ENCODE peak calls at places on chromosomes 7 and 10, in seven cellular contexts. T is transverse colon, O is suprapubic skin, S is GM12878, H is stomach, X is SK-N-SH, P is esophagus muscularis mucosa. M is an unnamed sample.

GRCh38 chr10:124436191-124436638 is 13.6 kb downstream of the NKX1-2 start:
- DNase-seq in T (no peak), O (no peak), S (peak), H (no peak), X (no peak), P (no peak), M (peak)

GRCh38 chr10:6086375-6087233 is 2.2 kb upstream of the RBM17 start:
- DNase-seq in T (peak), O (peak), S (peak), H (peak), X (peak), P (peak), M (peak)

GRCh38 chr10:15137636-15138035 is 30.9 kb downstream of the NMT2 start:
- DNase-seq in T (no peak), O (no peak), S (no peak), H (no peak), X (no peak), P (no peak), M (no peak)

GRCh38 chr10:110834622-110835219 is 37.0 kb upstream of the PDCD4 start:
- DNase-seq in T (peak), O (no peak), S (no peak), H (peak), X (no peak), P (no peak), M (peak)

GRCh38 chr10:15313034-15313433 is 58.1 kb downstream of the FAM171A1 start:
- DNase-seq in T (no peak), O (no peak), S (no peak), H (no peak), X (peak), P (no peak), M (no peak)

GRCh38 chr7:2572101-2572842 is 13.5 kb downstream of the IQCE start:
- DNase-seq in T (no peak), O (no peak), S (no peak), H (peak), X (no peak), P (no peak), M (no peak)

GRCh38 chr10:93319855-93320254 is 162.3 kb downstream of the MYOF start:
- DNase-seq in T (no peak), O (no peak), S (no peak), H (no peak), X (peak), P (no peak), M (no peak)

GRCh38 chr7:122046402-122046801 is 97.6 kb downstream of the AASS start:
- DNase-seq in T (no peak), O (no peak), S (no peak), H (no peak), X (no peak), P (no peak), M (no peak)

GRCh38 chr10:30384791-30385201 is 35.7 kb upstream of the MTPAP start:
- DNase-seq in T (no peak), O (no peak), S (no peak), H (no peak), X (peak), P (no peak), M (no peak)

DNA sequence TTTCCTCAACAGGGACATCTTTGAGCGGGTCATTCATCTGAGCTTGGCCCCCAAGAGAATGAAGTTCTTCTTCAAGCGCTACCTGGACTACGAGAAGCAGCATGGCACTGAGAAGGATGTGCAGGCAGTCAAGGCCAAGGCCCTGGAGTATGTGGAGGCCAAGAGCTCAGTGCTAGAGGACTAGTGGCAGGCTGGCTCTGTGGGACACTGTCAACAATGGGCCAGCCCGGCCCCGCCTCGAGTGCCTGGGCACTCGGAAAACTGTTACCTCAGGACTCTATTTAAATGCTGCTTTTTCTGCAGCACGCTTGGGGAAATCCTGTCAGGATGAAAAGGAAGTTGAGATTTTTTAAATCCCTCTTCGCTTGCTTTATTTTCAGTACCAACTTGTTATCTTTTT is 6.8 kb downstream of the CALHM2 start:
- DNase-seq in T (no peak), O (no peak), S (no peak), H (no peak), X (no peak), P (no peak), M (no peak)
- TF ChIP-seq POLR2AphosphoS5 in T (no peak), O (no peak), S (no peak), H (no peak), X (no peak), P (no peak), M (no peak)

DNA sequence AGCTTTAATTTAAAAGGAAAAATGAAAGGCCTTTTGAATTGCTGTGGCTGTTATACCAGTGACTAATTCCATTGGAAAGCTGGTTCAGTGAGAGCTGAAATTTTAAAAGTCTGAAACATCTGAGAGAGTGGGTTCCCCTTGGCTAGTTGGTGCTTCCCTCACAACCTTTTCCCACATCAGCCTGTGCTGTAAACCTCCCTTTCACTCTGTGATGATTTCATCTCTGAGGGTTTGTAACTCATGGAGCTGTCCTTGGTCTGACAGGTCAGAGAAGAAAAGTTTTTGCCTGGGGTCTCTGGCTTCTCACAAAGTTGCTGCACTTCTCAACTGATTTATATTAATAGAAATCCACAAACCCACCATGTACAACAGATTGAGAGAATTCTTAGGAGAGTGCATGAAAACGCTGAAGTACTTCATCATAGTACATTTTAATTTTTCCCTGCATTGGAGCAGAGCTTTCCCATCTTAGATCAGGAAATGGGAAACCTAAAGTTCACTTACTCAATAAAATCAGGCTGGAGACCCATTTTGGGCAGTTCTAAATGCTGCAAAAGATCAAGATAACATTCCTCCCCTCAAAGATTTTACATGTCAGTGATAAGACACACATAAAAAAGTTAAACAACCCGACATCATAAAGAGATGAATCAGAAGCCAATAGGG is 157.1 kb upstream of the MKLN1 start:
- DNase-seq in T (no peak), O (no peak), S (no peak), H (no peak), X (no peak), P (no peak), M (no peak)
- TF ChIP-seq EP300 in T (no peak), O (no peak), S (no peak), H (no peak), X (no peak), P (no peak), M (no peak)

GRCh38 chr10:82660205-82660604 is 785.2 kb downstream of the NRG3 start:
- DNase-seq in T (no peak), O (no peak), S (no peak), H (no peak), X (no peak), P (no peak), M (no peak)
- TF ChIP-seq POLR2AphosphoS5 in T (no peak), O (no peak), S (no peak), H (no peak), X (no peak), P (no peak), M (no peak)

GRCh38 chr7:144769352-144769751 is 66.5 kb downstream of the TPK1 start:
- DNase-seq in T (no peak), O (no peak), S (no peak), H (no peak), X (no peak), P (no peak), M (no peak)
- TF ChIP-seq EP300 in T (no peak), O (no peak), S (no peak), H (no peak), X (no peak), P (no peak), M (no peak)

DNA sequence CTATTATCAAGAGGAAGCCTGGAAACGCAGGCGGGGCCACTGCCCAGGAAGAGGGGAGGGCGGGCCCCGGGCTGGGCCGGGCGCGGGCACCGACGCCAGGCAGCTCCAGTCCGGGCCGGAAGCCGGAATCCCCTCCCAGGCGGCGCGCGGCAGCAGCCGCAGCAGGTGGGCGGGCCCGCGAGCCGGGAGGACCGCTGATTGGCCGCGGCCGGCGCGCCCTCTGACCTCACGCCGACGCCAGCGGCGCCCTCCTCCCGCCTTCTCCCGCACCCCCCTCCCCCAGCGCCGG is 438 bp downstream of the BCL7B start:
- DNase-seq in T (peak), O (peak), S (peak), H (peak), X (peak), P (peak), M (peak)
- TF ChIP-seq POLR2AphosphoS5 in T (no peak), O (no peak), S (no peak), H (no peak), X (no peak), P (peak), M (no peak)

DNA sequence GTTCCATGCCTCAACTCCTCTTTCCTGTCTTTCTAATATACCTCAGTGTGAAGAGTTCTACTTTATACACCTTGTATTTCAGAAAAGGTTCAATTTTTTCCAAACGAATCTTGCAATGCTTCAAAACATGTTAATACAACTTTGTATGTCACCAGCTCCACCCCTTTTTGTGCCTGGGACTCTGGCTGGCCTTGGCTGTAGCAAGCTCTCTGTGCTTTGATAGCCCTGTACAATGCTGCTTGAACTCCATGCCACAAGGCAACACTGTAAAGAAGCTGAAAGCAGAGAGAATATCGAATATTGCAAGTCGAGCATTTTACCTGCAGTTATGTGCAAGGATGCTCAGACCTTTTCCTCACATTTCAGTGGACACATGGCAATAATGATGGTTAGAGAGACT is 52.5 kb downstream of the PANK1 start:
- DNase-seq in T (no peak), O (no peak), S (no peak), H (no peak), X (no peak), P (no peak), M (no peak)
- TF ChIP-seq EP300 in T (no peak), O (no peak), S (no peak), H (no peak), X (no peak), P (no peak), M (no peak)

DNA sequence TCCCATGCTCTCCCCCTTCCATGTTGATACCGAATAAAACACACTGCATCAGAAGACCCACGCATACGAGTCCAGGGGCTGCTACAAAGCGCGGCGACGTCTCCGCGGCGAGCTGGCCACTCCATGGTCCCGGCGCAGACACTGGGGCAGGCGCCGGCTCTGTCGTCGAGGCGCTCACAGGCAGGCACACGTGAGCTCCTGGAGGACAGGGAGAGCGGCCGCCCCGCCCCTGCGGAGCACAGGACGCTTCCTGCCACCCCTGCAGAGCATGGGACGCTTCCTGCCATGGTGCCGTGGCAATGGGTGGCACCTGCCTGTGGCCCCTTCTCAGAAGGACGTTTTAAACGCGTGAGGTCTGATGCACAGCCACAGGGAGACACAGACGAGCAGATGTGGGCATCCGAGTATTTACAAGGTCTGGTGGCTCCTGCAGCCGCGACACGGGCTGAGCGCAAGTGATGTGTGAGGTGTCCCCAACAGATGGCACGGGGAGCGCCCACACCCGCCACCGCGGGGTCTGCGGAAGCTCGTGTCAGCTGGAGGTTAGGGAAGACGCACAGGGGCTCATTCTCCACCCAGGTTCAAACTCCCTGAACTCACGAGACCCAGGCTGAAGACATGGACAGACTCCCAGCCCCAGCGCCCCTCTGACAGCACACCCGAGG is 21.4 kb upstream of the GPR146 start:
- DNase-seq in T (peak), O (no peak), S (no peak), H (no peak), X (no peak), P (no peak), M (no peak)
- TF ChIP-seq POLR2AphosphoS5 in T (no peak), O (no peak), S (no peak), H (no peak), X (no peak), P (no peak), M (no peak)

GRCh38 chr10:73553316-73553715 is 37.8 kb downstream of the USP54 start:
- DNase-seq in T (no peak), O (no peak), S (no peak), H (no peak), X (no peak), P (no peak), M (peak)

GRCh38 chr10:73554729-73555128 is 36.4 kb downstream of the USP54 start:
- DNase-seq in T (no peak), O (no peak), S (no peak), H (no peak), X (no peak), P (no peak), M (no peak)

GRCh38 chr10:73551515-73551914 is 39.6 kb downstream of the USP54 start:
- DNase-seq in T (no peak), O (no peak), S (no peak), H (no peak), X (no peak), P (no peak), M (no peak)

GRCh38 chr10:73553726-73554125 is 37.4 kb downstream of the USP54 start:
- DNase-seq in T (no peak), O (no peak), S (no peak), H (no peak), X (no peak), P (no peak), M (no peak)

GRCh38 chr10:73552819-73553218 is 38.3 kb downstream of the USP54 start:
- DNase-seq in T (no peak), O (no peak), S (no peak), H (no peak), X (no peak), P (no peak), M (no peak)
- TF ChIP-seq EP300 in T (no peak), O (no peak), S (no peak), H (no peak), X (no peak), P (no peak), M (no peak)

DNA sequence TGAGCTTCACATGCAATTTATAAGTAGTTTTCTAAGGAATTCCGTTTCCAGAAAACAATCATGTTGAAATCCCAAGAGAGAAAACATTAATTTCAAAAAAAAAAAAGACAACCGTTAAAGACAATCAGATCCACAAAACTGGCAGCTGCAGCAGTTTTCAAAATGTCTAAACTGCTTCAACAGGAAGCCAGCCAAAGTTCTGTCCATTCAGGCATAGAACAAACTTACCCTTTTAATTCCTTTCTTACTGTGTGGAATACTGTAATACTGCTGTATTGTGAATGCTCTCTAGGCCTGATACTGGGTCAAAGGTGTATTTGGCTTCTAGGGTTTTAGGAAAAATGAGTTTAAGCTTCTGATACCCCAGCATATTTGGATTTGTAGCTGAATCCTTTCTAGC is 31.6 kb downstream of the HOXA1 start:
- DNase-seq in T (no peak), O (no peak), S (no peak), H (no peak), X (no peak), P (no peak), M (no peak)
- TF ChIP-seq POLR2AphosphoS5 in T (no peak), O (no peak), S (no peak), H (no peak), X (no peak), P (no peak), M (no peak)